ENCODE peak calls at places on chromosomes 13 and 19, in eight cellular contexts. One of them, this sample, is unnamed.

GRCh38 chr19:39212377-39212742 is 8.3 kb upstream of the SYCN start:
- DNase-seq in neuronal stem cell: no peak
- DNase-seq in aorta: no peak
- DNase-seq in H1: no peak
- DNase-seq in right cardiac atrium: peak; percentile 51
- DNase-seq in CD8-positive, alpha-beta memory T cell: peak; percentile 74
- DNase-seq in adrenal gland: no peak
- DNase-seq in PC-3: peak; percentile 32
- DNase-seq in this sample: peak; percentile 18

GRCh38 chr19:592101-592500 is 2.4 kb downstream of the HCN2 start:
- DNase-seq in CD8-positive, alpha-beta memory T cell: no peak
- DNase-seq in aorta: no peak
- DNase-seq in H1: no peak
- DNase-seq in neuronal stem cell: no peak
- DNase-seq in PC-3: no peak
- DNase-seq in right cardiac atrium: peak; percentile 49
- DNase-seq in adrenal gland: no peak
- DNase-seq in this sample: no peak

GRCh38 chr13:73945871-73946270 is 188.3 kb downstream of the KLF12 start:
- DNase-seq in PC-3: no peak
- DNase-seq in H1: no peak
- DNase-seq in right cardiac atrium: peak; percentile 63
- DNase-seq in adrenal gland: no peak
- DNase-seq in aorta: peak; percentile 77
- DNase-seq in CD8-positive, alpha-beta memory T cell: no peak
- DNase-seq in neuronal stem cell: peak; percentile 23
- DNase-seq in this sample: no peak

GRCh38 chr13:110625771-110626321 is 10.5 kb downstream of the NAXD start:
- DNase-seq in PC-3: peak; percentile 6
- DNase-seq in CD8-positive, alpha-beta memory T cell: no peak
- DNase-seq in H1: no peak
- DNase-seq in aorta: no peak
- DNase-seq in neuronal stem cell: no peak
- DNase-seq in right cardiac atrium: no peak
- DNase-seq in adrenal gland: no peak
- DNase-seq in this sample: no peak

GRCh38 chr19:4365791-4366665 is 22.7 kb downstream of the MPND start:
- DNase-seq in PC-3: no peak
- DNase-seq in H1: no peak
- DNase-seq in neuronal stem cell: no peak
- DNase-seq in aorta: no peak
- DNase-seq in adrenal gland: peak; percentile 23
- DNase-seq in right cardiac atrium: peak; percentile 57
- DNase-seq in CD8-positive, alpha-beta memory T cell: no peak
- DNase-seq in this sample: no peak

GRCh38 chr13:30158774-30159445 is 148.4 kb downstream of the KATNAL1 start:
- DNase-seq in H1: no peak
- DNase-seq in right cardiac atrium: no peak
- DNase-seq in adrenal gland: no peak
- DNase-seq in PC-3: peak; percentile 35
- DNase-seq in CD8-positive, alpha-beta memory T cell: peak; percentile 57
- DNase-seq in aorta: no peak
- DNase-seq in neuronal stem cell: no peak
- DNase-seq in this sample: no peak

GRCh38 chr19:55542292-55542855 is 3.0 kb downstream of the SBK3 start:
- DNase-seq in CD8-positive, alpha-beta memory T cell: no peak
- DNase-seq in aorta: no peak
- DNase-seq in PC-3: no peak
- DNase-seq in right cardiac atrium: peak; percentile 11
- DNase-seq in adrenal gland: no peak
- DNase-seq in H1: no peak
- DNase-seq in neuronal stem cell: no peak
- DNase-seq in this sample: no peak

GRCh38 chr19:36139120-36139472 is 770 bp upstream of the CAPNS1 start:
- DNase-seq in adrenal gland: no peak
- DNase-seq in aorta: no peak
- DNase-seq in CD8-positive, alpha-beta memory T cell: no peak
- DNase-seq in right cardiac atrium: no peak
- DNase-seq in neuronal stem cell: no peak
- DNase-seq in H1: no peak
- DNase-seq in PC-3: no peak
- DNase-seq in this sample: no peak

GRCh38 chr13:35925669-35926068 is 205.5 kb downstream of the DCLK1 start:
- DNase-seq in neuronal stem cell: no peak
- DNase-seq in CD8-positive, alpha-beta memory T cell: no peak
- DNase-seq in adrenal gland: no peak
- DNase-seq in aorta: no peak
- DNase-seq in PC-3: no peak
- DNase-seq in right cardiac atrium: no peak
- DNase-seq in H1: no peak
- DNase-seq in this sample: no peak

GRCh38 chr19:45501730-45502014 is 3.4 kb downstream of the PPM1N start:
- DNase-seq in PC-3: no peak
- DNase-seq in neuronal stem cell: no peak
- DNase-seq in CD8-positive, alpha-beta memory T cell: no peak
- DNase-seq in H1: no peak
- DNase-seq in aorta: no peak
- DNase-seq in right cardiac atrium: peak; percentile 32
- DNase-seq in adrenal gland: no peak
- DNase-seq in this sample: no peak

GRCh38 chr13:42363941-42364612 is 92.1 kb downstream of the AKAP11 start:
- DNase-seq in CD8-positive, alpha-beta memory T cell: no peak
- DNase-seq in neuronal stem cell: no peak
- DNase-seq in aorta: no peak
- DNase-seq in H1: no peak
- DNase-seq in adrenal gland: no peak
- DNase-seq in right cardiac atrium: no peak
- DNase-seq in PC-3: peak; percentile 67
- DNase-seq in this sample: no peak

GRCh38 chr13:61664821-61665705 is 249.4 kb upstream of the PCDH20 start:
- DNase-seq in PC-3: peak; percentile 61
- DNase-seq in CD8-positive, alpha-beta memory T cell: no peak
- DNase-seq in neuronal stem cell: no peak
- DNase-seq in right cardiac atrium: no peak
- DNase-seq in H1: no peak
- DNase-seq in aorta: no peak
- DNase-seq in adrenal gland: no peak
- DNase-seq in this sample: peak; percentile 0

GRCh38 chr13:74305876-74306275 is 171.7 kb upstream of the KLF12 start:
- DNase-seq in H1: no peak
- DNase-seq in aorta: no peak
- DNase-seq in right cardiac atrium: no peak
- DNase-seq in adrenal gland: no peak
- DNase-seq in PC-3: no peak
- DNase-seq in CD8-positive, alpha-beta memory T cell: no peak
- DNase-seq in neuronal stem cell: no peak
- DNase-seq in this sample: no peak

GRCh38 chr13:31968473-31968872 is 63.1 kb upstream of the FRY start:
- DNase-seq in neuronal stem cell: no peak
- DNase-seq in adrenal gland: peak; percentile 17
- DNase-seq in PC-3: no peak
- DNase-seq in CD8-positive, alpha-beta memory T cell: no peak
- DNase-seq in aorta: no peak
- DNase-seq in right cardiac atrium: no peak
- DNase-seq in H1: no peak
- DNase-seq in this sample: no peak

GRCh38 chr19:33674575-33675367 is 53.0 kb downstream of the CHST8 start:
- DNase-seq in H1: no peak
- DNase-seq in aorta: peak; percentile 49
- DNase-seq in PC-3: no peak
- DNase-seq in right cardiac atrium: no peak
- DNase-seq in adrenal gland: no peak
- DNase-seq in CD8-positive, alpha-beta memory T cell: no peak
- DNase-seq in neuronal stem cell: no peak
- DNase-seq in this sample: no peak

GRCh38 chr19:44745386-44745831 is 3.1 kb upstream of the BCL3 start:
- DNase-seq in CD8-positive, alpha-beta memory T cell: no peak
- DNase-seq in aorta: peak; percentile 90
- DNase-seq in adrenal gland: peak; percentile 50
- DNase-seq in PC-3: peak; percentile 30
- DNase-seq in neuronal stem cell: no peak
- DNase-seq in H1: no peak
- DNase-seq in right cardiac atrium: peak; percentile 92
- DNase-seq in this sample: peak; percentile 92

GRCh38 chr13:93249259-93249917 is 22.8 kb downstream of the GPC6 start:
- DNase-seq in neuronal stem cell: no peak
- DNase-seq in CD8-positive, alpha-beta memory T cell: no peak
- DNase-seq in adrenal gland: no peak
- DNase-seq in right cardiac atrium: no peak
- DNase-seq in PC-3: peak; percentile 85
- DNase-seq in H1: no peak
- DNase-seq in aorta: no peak
- DNase-seq in this sample: peak; percentile 91

GRCh38 chr19:43634877-43635560 is 4.6 kb downstream of the CADM4 start:
- DNase-seq in aorta: no peak
- DNase-seq in adrenal gland: peak; percentile 47
- DNase-seq in right cardiac atrium: no peak
- DNase-seq in CD8-positive, alpha-beta memory T cell: no peak
- DNase-seq in PC-3: no peak
- DNase-seq in neuronal stem cell: peak; percentile 75
- DNase-seq in H1: no peak
- DNase-seq in this sample: peak; percentile 45

GRCh38 chr13:111639994-111640393 is 319.6 kb downstream of the TEX29 start:
- DNase-seq in PC-3: no peak
- DNase-seq in right cardiac atrium: no peak
- DNase-seq in adrenal gland: no peak
- DNase-seq in aorta: no peak
- DNase-seq in H1: no peak
- DNase-seq in CD8-positive, alpha-beta memory T cell: no peak
- DNase-seq in neuronal stem cell: no peak
- DNase-seq in this sample: no peak

GRCh38 chr19:5804516-5805464 is at the start of gene NRTN:
- DNase-seq in neuronal stem cell: peak; percentile 50
- DNase-seq in H1: no peak
- DNase-seq in right cardiac atrium: peak; percentile 72
- DNase-seq in CD8-positive, alpha-beta memory T cell: no peak
- DNase-seq in PC-3: peak; percentile 57
- DNase-seq in aorta: no peak
- DNase-seq in adrenal gland: peak; percentile 71
- DNase-seq in this sample: no peak

GRCh38 chr19:5805465-5806132 is 732 bp downstream of the NRTN start:
- DNase-seq in adrenal gland: peak; percentile 82
- DNase-seq in aorta: no peak
- DNase-seq in neuronal stem cell: peak; percentile 82
- DNase-seq in PC-3: peak; percentile 82
- DNase-seq in H1: no peak
- DNase-seq in right cardiac atrium: peak; percentile 89
- DNase-seq in CD8-positive, alpha-beta memory T cell: peak; percentile 73
- DNase-seq in this sample: peak; percentile 60

GRCh38 chr19:5803441-5803751 is 1.5 kb upstream of the NRTN start:
- DNase-seq in neuronal stem cell: no peak
- DNase-seq in CD8-positive, alpha-beta memory T cell: no peak
- DNase-seq in aorta: no peak
- DNase-seq in H1: no peak
- DNase-seq in adrenal gland: no peak
- DNase-seq in PC-3: no peak
- DNase-seq in right cardiac atrium: no peak
- DNase-seq in this sample: no peak

GRCh38 chr19:5801796-5802616 is 2.9 kb upstream of the NRTN start:
- DNase-seq in neuronal stem cell: peak; percentile 71
- DNase-seq in aorta: no peak
- DNase-seq in adrenal gland: no peak
- DNase-seq in right cardiac atrium: peak; percentile 62
- DNase-seq in CD8-positive, alpha-beta memory T cell: no peak
- DNase-seq in H1: no peak
- DNase-seq in PC-3: no peak
- DNase-seq in this sample: peak; percentile 37

GRCh38 chr19:5803752-5804515 is 933 bp upstream of the NRTN start:
- DNase-seq in CD8-positive, alpha-beta memory T cell: peak; percentile 89
- DNase-seq in right cardiac atrium: peak; percentile 96
- DNase-seq in adrenal gland: peak; percentile 92
- DNase-seq in PC-3: peak; percentile 98
- DNase-seq in aorta: peak; percentile 93
- DNase-seq in H1: peak; percentile 88
- DNase-seq in neuronal stem cell: peak; percentile 96
- DNase-seq in this sample: peak; percentile 95
- H3K4me3 ChIP-seq in CD8-positive, alpha-beta memory T cell: peak overlapping the region; percentile 75
- H3K4me3 ChIP-seq in right cardiac atrium: peak overlapping the region; percentile 15
- H3K4me3 ChIP-seq in adrenal gland: no peak overlapping the region
- H3K4me3 ChIP-seq in PC-3: peak overlapping the region; percentile 58
- H3K4me3 ChIP-seq in aorta: no peak overlapping the region
- H3K4me3 ChIP-seq in H1: peak overlapping the region; percentile 2
- H3K4me3 ChIP-seq in neuronal stem cell: peak overlapping the region; percentile 14
- H3K4me3 ChIP-seq in this sample: peak overlapping the region; percentile 13

GRCh38 chr19:37148214-37148613 is 24.3 kb downstream of the ZNF585A start:
- DNase-seq in CD8-positive, alpha-beta memory T cell: no peak
- DNase-seq in adrenal gland: no peak
- DNase-seq in PC-3: no peak
- DNase-seq in neuronal stem cell: no peak
- DNase-seq in aorta: no peak
- DNase-seq in right cardiac atrium: no peak
- DNase-seq in H1: no peak
- DNase-seq in this sample: no peak
- H3K9me3 ChIP-seq in CD8-positive, alpha-beta memory T cell: peaks cover 46% of the 10 kb centered on the region
- H3K9me3 ChIP-seq in adrenal gland: no peaks in the 10 kb centered on the region
- H3K9me3 ChIP-seq in PC-3: peaks cover 17% of the 10 kb centered on the region
- H3K9me3 ChIP-seq in neuronal stem cell: peaks cover 36% of the 10 kb centered on the region
- H3K9me3 ChIP-seq in aorta: peaks cover 40% of the 10 kb centered on the region
- H3K9me3 ChIP-seq in right cardiac atrium: peaks cover 21% of the 10 kb centered on the region
- H3K9me3 ChIP-seq in H1: peaks cover 64% of the 10 kb centered on the region
- H3K9me3 ChIP-seq in this sample: peaks cover 6% of the 10 kb centered on the region

GRCh38 chr19:18435185-18435841 is 2.6 kb downstream of the ISYNA1 start:
- DNase-seq in right cardiac atrium: peak; percentile 78
- DNase-seq in adrenal gland: peak; percentile 40
- DNase-seq in CD8-positive, alpha-beta memory T cell: peak; percentile 52
- DNase-seq in H1: no peak
- DNase-seq in neuronal stem cell: no peak
- DNase-seq in PC-3: no peak
- DNase-seq in aorta: no peak
- DNase-seq in this sample: no peak

GRCh38 chr19:18436651-18437478 is 1.1 kb downstream of the ISYNA1 start:
- DNase-seq in adrenal gland: peak; percentile 76
- DNase-seq in PC-3: peak; percentile 38
- DNase-seq in right cardiac atrium: peak; percentile 95
- DNase-seq in CD8-positive, alpha-beta memory T cell: peak; percentile 93
- DNase-seq in aorta: peak; percentile 92
- DNase-seq in neuronal stem cell: peak; percentile 85
- DNase-seq in H1: no peak
- DNase-seq in this sample: peak; percentile 95

GRCh38 chr19:18434411-18435184 is 3.3 kb downstream of the ISYNA1 start:
- DNase-seq in right cardiac atrium: peak; percentile 63
- DNase-seq in H1: no peak
- DNase-seq in neuronal stem cell: no peak
- DNase-seq in PC-3: no peak
- DNase-seq in adrenal gland: peak; percentile 51
- DNase-seq in aorta: no peak
- DNase-seq in CD8-positive, alpha-beta memory T cell: no peak
- DNase-seq in this sample: no peak

GRCh38 chr19:18437481-18438330 is at the start of gene ISYNA1:
- DNase-seq in CD8-positive, alpha-beta memory T cell: peak; percentile 85
- DNase-seq in PC-3: peak; percentile 28
- DNase-seq in adrenal gland: peak; percentile 62
- DNase-seq in right cardiac atrium: peak; percentile 89
- DNase-seq in H1: no peak
- DNase-seq in aorta: peak; percentile 87
- DNase-seq in neuronal stem cell: peak; percentile 69
- DNase-seq in this sample: peak; percentile 75

GRCh38 chr19:18435848-18436631 is 1.9 kb downstream of the ISYNA1 start:
- DNase-seq in H1: no peak
- DNase-seq in right cardiac atrium: no peak
- DNase-seq in adrenal gland: no peak
- DNase-seq in aorta: no peak
- DNase-seq in neuronal stem cell: no peak
- DNase-seq in PC-3: no peak
- DNase-seq in CD8-positive, alpha-beta memory T cell: no peak
- DNase-seq in this sample: no peak
- H3K4me3 ChIP-seq in H1: peak overlapping the region; percentile 89
- H3K4me3 ChIP-seq in right cardiac atrium: no peak overlapping the region
- H3K4me3 ChIP-seq in adrenal gland: no peak overlapping the region
- H3K4me3 ChIP-seq in aorta: no peak overlapping the region
- H3K4me3 ChIP-seq in neuronal stem cell: peak overlapping the region; percentile 99
- H3K4me3 ChIP-seq in PC-3: no peak overlapping the region
- H3K4me3 ChIP-seq in CD8-positive, alpha-beta memory T cell: no peak overlapping the region
- H3K4me3 ChIP-seq in this sample: no peak overlapping the region

GRCh38 chr19:52307275-52307674 is 10.3 kb downstream of the ZNF480 start:
- DNase-seq in neuronal stem cell: peak; percentile 20
- DNase-seq in H1: no peak
- DNase-seq in CD8-positive, alpha-beta memory T cell: no peak
- DNase-seq in aorta: no peak
- DNase-seq in adrenal gland: no peak
- DNase-seq in PC-3: no peak
- DNase-seq in right cardiac atrium: no peak
- DNase-seq in this sample: peak; percentile 34
- H3K9me3 ChIP-seq in neuronal stem cell: peaks cover 38% of the 10 kb centered on the region
- H3K9me3 ChIP-seq in H1: peaks cover 60% of the 10 kb centered on the region
- H3K9me3 ChIP-seq in CD8-positive, alpha-beta memory T cell: peaks cover 39% of the 10 kb centered on the region
- H3K9me3 ChIP-seq in aorta: peaks cover 30% of the 10 kb centered on the region
- H3K9me3 ChIP-seq in adrenal gland: no peaks in the 10 kb centered on the region
- H3K9me3 ChIP-seq in PC-3: peaks cover 67% of the 10 kb centered on the region
- H3K9me3 ChIP-seq in right cardiac atrium: peaks cover 28% of the 10 kb centered on the region
- H3K9me3 ChIP-seq in this sample: peaks cover 14% of the 10 kb centered on the region